ENCODE peak calls at places on chromosome 10, in four cellular contexts. One of them, this sample, is unnamed.

GRCh38 chr10:96850113-96850512 is 18.0 kb downstream of the LCOR start:
- DNase-seq in pancreas: no peak
- DNase-seq in B cell: no peak
- DNase-seq in CD8-positive, alpha-beta T cell: no peak
- DNase-seq in this sample: no peak

GRCh38 chr10:8416192-8416701 is 361.8 kb downstream of the GATA3 start:
- DNase-seq in CD8-positive, alpha-beta T cell: peak
- DNase-seq in B cell: no peak
- DNase-seq in pancreas: no peak
- DNase-seq in this sample: no peak

GRCh38 chr10:123009105-123009805 is 449 bp downstream of the ACADSB start:
- DNase-seq in B cell: peak
- DNase-seq in pancreas: peak
- DNase-seq in CD8-positive, alpha-beta T cell: peak
- DNase-seq in this sample: no peak

GRCh38 chr10:75765705-75766104 is 334.3 kb downstream of the LRMDA start:
- DNase-seq in B cell: no peak
- DNase-seq in CD8-positive, alpha-beta T cell: no peak
- DNase-seq in pancreas: no peak
- DNase-seq in this sample: no peak

GRCh38 chr10:72285972-72286521 is 12.3 kb downstream of the DDIT4 start:
- DNase-seq in CD8-positive, alpha-beta T cell: no peak
- DNase-seq in B cell: no peak
- DNase-seq in pancreas: no peak
- DNase-seq in this sample: no peak

GRCh38 chr10:110206988-110207804 is at the start of gene MXI1:
- DNase-seq in B cell: peak
- DNase-seq in CD8-positive, alpha-beta T cell: peak
- DNase-seq in pancreas: peak
- DNase-seq in this sample: peak

GRCh38 chr10:79342811-79343541 is 4.3 kb upstream of the PPIF start:
- DNase-seq in B cell: no peak
- DNase-seq in CD8-positive, alpha-beta T cell: no peak
- DNase-seq in pancreas: no peak
- DNase-seq in this sample: no peak

GRCh38 chr10:127048630-127049029 is 143.4 kb downstream of the DOCK1 start:
- DNase-seq in B cell: no peak
- DNase-seq in CD8-positive, alpha-beta T cell: no peak
- DNase-seq in pancreas: no peak
- DNase-seq in this sample: no peak

GRCh38 chr10:124539935-124540641 is 78.5 kb downstream of the LHPP start:
- DNase-seq in CD8-positive, alpha-beta T cell: peak
- DNase-seq in B cell: peak
- DNase-seq in pancreas: peak
- DNase-seq in this sample: peak

GRCh38 chr10:77060913-77061312 is 576.7 kb downstream of the KCNMA1 start:
- DNase-seq in B cell: no peak
- DNase-seq in pancreas: no peak
- DNase-seq in CD8-positive, alpha-beta T cell: no peak
- DNase-seq in this sample: no peak

GRCh38 chr10:77051837-77052236 is 585.8 kb downstream of the KCNMA1 start:
- DNase-seq in CD8-positive, alpha-beta T cell: no peak
- DNase-seq in B cell: no peak
- DNase-seq in pancreas: no peak
- DNase-seq in this sample: no peak

GRCh38 chr10:77052592-77052991 is 585.0 kb downstream of the KCNMA1 start:
- DNase-seq in pancreas: no peak
- DNase-seq in CD8-positive, alpha-beta T cell: no peak
- DNase-seq in B cell: no peak
- DNase-seq in this sample: no peak

GRCh38 chr10:77062381-77062780 is 575.2 kb downstream of the KCNMA1 start:
- DNase-seq in pancreas: no peak
- DNase-seq in B cell: no peak
- DNase-seq in CD8-positive, alpha-beta T cell: no peak
- DNase-seq in this sample: no peak

GRCh38 chr10:77056650-77057049 is 581.0 kb downstream of the KCNMA1 start:
- DNase-seq in CD8-positive, alpha-beta T cell: no peak
- DNase-seq in B cell: no peak
- DNase-seq in pancreas: no peak
- DNase-seq in this sample: no peak
- TF ChIP-seq CTCF in CD8-positive, alpha-beta T cell: no peak
- TF ChIP-seq CTCF in B cell: no peak
- TF ChIP-seq CTCF in pancreas: no peak
- TF ChIP-seq CTCF in this sample: no peak

GRCh38 chr10:132219486-132219885 is 32.7 kb downstream of the DPYSL4 start:
- DNase-seq in B cell: no peak
- DNase-seq in pancreas: no peak
- DNase-seq in CD8-positive, alpha-beta T cell: no peak
- DNase-seq in this sample: no peak
- TF ChIP-seq CTCF in B cell: no peak
- TF ChIP-seq CTCF in pancreas: no peak
- TF ChIP-seq CTCF in CD8-positive, alpha-beta T cell: no peak
- TF ChIP-seq CTCF in this sample: no peak

GRCh38 chr10:118973744-118974143 is 55.8 kb upstream of the NANOS1 start:
- DNase-seq in B cell: no peak
- DNase-seq in CD8-positive, alpha-beta T cell: no peak
- DNase-seq in pancreas: no peak
- DNase-seq in this sample: no peak

GRCh38 chr10:118969014-118969413 is 60.5 kb upstream of the NANOS1 start:
- DNase-seq in CD8-positive, alpha-beta T cell: no peak
- DNase-seq in B cell: no peak
- DNase-seq in pancreas: no peak
- DNase-seq in this sample: no peak

GRCh38 chr10:118971187-118971586 is 58.3 kb upstream of the NANOS1 start:
- DNase-seq in CD8-positive, alpha-beta T cell: no peak
- DNase-seq in pancreas: no peak
- DNase-seq in B cell: no peak
- DNase-seq in this sample: no peak

GRCh38 chr10:118970770-118971169 is 58.7 kb upstream of the NANOS1 start:
- DNase-seq in CD8-positive, alpha-beta T cell: no peak
- DNase-seq in pancreas: no peak
- DNase-seq in B cell: no peak
- DNase-seq in this sample: peak

GRCh38 chr10:118971876-118972275 is 57.6 kb upstream of the NANOS1 start:
- DNase-seq in pancreas: no peak
- DNase-seq in B cell: no peak
- DNase-seq in CD8-positive, alpha-beta T cell: no peak
- DNase-seq in this sample: no peak
- TF ChIP-seq CTCF in pancreas: no peak
- TF ChIP-seq CTCF in B cell: no peak
- TF ChIP-seq CTCF in CD8-positive, alpha-beta T cell: no peak
- TF ChIP-seq CTCF in this sample: no peak

DNA sequence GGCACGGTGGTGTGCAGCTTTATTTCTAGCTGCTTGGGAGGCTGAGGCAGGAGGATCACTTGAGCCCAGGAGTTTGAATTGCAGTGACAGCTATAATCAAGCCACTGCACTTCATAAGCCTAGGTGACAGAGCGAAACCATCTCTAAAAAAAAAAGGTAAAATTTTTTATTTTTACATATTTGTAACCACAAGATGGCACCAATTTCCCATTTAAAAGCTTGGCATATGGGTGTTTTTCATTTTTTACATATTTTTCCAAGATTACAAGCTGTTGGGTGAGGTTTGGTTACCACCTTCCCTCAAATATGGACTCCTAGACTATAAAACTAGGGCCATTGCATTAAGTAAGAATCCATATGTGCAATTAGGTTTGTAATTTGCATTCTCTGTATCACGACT is 129.2 kb upstream of the ACBD5 start:
- DNase-seq in B cell: no peak
- DNase-seq in CD8-positive, alpha-beta T cell: no peak
- DNase-seq in pancreas: no peak
- DNase-seq in this sample: no peak
- TF ChIP-seq CTCF in B cell: peak
- TF ChIP-seq CTCF in CD8-positive, alpha-beta T cell: no peak
- TF ChIP-seq CTCF in pancreas: no peak
- TF ChIP-seq CTCF in this sample: peak

GRCh38 chr10:51083280-51083986 is 9.1 kb downstream of the PRKG1 start:
- DNase-seq in B cell: no peak
- DNase-seq in CD8-positive, alpha-beta T cell: no peak
- DNase-seq in pancreas: no peak
- DNase-seq in this sample: no peak
- TF ChIP-seq CTCF in B cell: no peak
- TF ChIP-seq CTCF in CD8-positive, alpha-beta T cell: no peak
- TF ChIP-seq CTCF in pancreas: no peak
- TF ChIP-seq CTCF in this sample: no peak

GRCh38 chr10:6406220-6407033 is 173.6 kb downstream of the PRKCQ start:
- DNase-seq in pancreas: no peak
- DNase-seq in CD8-positive, alpha-beta T cell: no peak
- DNase-seq in B cell: no peak
- DNase-seq in this sample: no peak

GRCh38 chr10:6410830-6411229 is 169.2 kb downstream of the PRKCQ start:
- DNase-seq in pancreas: no peak
- DNase-seq in CD8-positive, alpha-beta T cell: no peak
- DNase-seq in B cell: no peak
- DNase-seq in this sample: no peak

GRCh38 chr10:6409982-6410694 is 169.9 kb downstream of the PRKCQ start:
- DNase-seq in CD8-positive, alpha-beta T cell: peak
- DNase-seq in B cell: no peak
- DNase-seq in pancreas: no peak
- DNase-seq in this sample: no peak

GRCh38 chr10:6407034-6407721 is 172.9 kb downstream of the PRKCQ start:
- DNase-seq in pancreas: no peak
- DNase-seq in B cell: no peak
- DNase-seq in CD8-positive, alpha-beta T cell: no peak
- DNase-seq in this sample: no peak

GRCh38 chr10:6408799-6409198 is 171.3 kb downstream of the PRKCQ start:
- DNase-seq in pancreas: no peak
- DNase-seq in CD8-positive, alpha-beta T cell: no peak
- DNase-seq in B cell: no peak
- DNase-seq in this sample: no peak
- TF ChIP-seq CTCF in pancreas: no peak
- TF ChIP-seq CTCF in CD8-positive, alpha-beta T cell: no peak
- TF ChIP-seq CTCF in B cell: no peak
- TF ChIP-seq CTCF in this sample: peak

This sample was measured in mesothelial cell of epicardium.